ENCODE peak calls at places on chromosomes 12 and 14, in ten cellular contexts. N, B, F, J, I, X, Z, P, M and O are unnamed samples.

GRCh38 chr12:76636141-76636692 is 76.6 kb upstream of the OSBPL8 start:
- DNase-seq in N (no peak), B (no peak), F (no peak), J (no peak), I (no peak), X (no peak), Z (peak; percentile 39), P (no peak), M (peak; percentile 59), O (peak; percentile 55)

GRCh38 chr12:95996034-95996658 is at the start of gene HAL:
- DNase-seq in N (no peak), B (no peak), F (peak; percentile 67), J (no peak), I (no peak), X (no peak), Z (no peak), P (no peak), M (no peak), O (peak; percentile 4)

GRCh38 chr12:128693115-128693514 is 130.6 kb downstream of the SLC15A4 start:
- DNase-seq in N (no peak), B (no peak), F (no peak), J (no peak), I (no peak), X (no peak), Z (no peak), P (no peak), M (no peak), O (no peak)

GRCh38 chr12:14638066-14638465 is 58.3 kb downstream of the GUCY2C start:
- DNase-seq in N (no peak), B (no peak), F (no peak), J (no peak), I (no peak), X (no peak), Z (no peak), P (no peak), M (no peak), O (no peak)

GRCh38 chr14:91369628-91370445 is 47.8 kb downstream of the CCDC88C start:
- DNase-seq in N (peak; percentile 88), B (no peak), F (no peak), J (no peak), I (peak; percentile 61), X (no peak), Z (no peak), P (no peak), M (no peak), O (no peak)

GRCh38 chr12:127241056-127241830 is 1025.7 kb upstream of the TMEM132C start:
- DNase-seq in N (no peak), B (no peak), F (no peak), J (no peak), I (no peak), X (no peak), Z (no peak), P (no peak), M (peak; percentile 16), O (peak; percentile 28)

GRCh38 chr12:1574863-1575254 is 19.5 kb downstream of the FBXL14 start:
- DNase-seq in N (no peak), B (no peak), F (no peak), J (no peak), I (no peak), X (no peak), Z (peak; percentile 61), P (no peak), M (peak; percentile 31), O (no peak)

GRCh38 chr14:31449971-31450610 is 7.2 kb downstream of the DTD2 start:
- DNase-seq in N (no peak), B (no peak), F (no peak), J (no peak), I (no peak), X (no peak), Z (peak; percentile 59), P (peak; percentile 27), M (peak; percentile 76), O (peak; percentile 50)

GRCh38 chr12:118120579-118121363 is 15.2 kb upstream of the PEBP1 start:
- DNase-seq in N (peak; percentile 87), B (peak; percentile 16), F (peak; percentile 83), J (peak; percentile 42), I (peak; percentile 62), X (peak; percentile 58), Z (peak; percentile 65), P (peak; percentile 39), M (peak; percentile 85), O (peak; percentile 71)

GRCh38 chr12:11719678-11720099 is 70.2 kb downstream of the ETV6 start:
- DNase-seq in N (peak; percentile 76), B (no peak), F (peak; percentile 81), J (no peak), I (peak; percentile 40), X (peak; percentile 24), Z (peak; percentile 94), P (peak; percentile 91), M (peak; percentile 92), O (peak; percentile 97)

GRCh38 chr12:126936181-126936851 is 1330.7 kb upstream of the TMEM132C start:
- DNase-seq in N (no peak), B (no peak), F (no peak), J (no peak), I (peak; percentile 1), X (peak; percentile 30), Z (peak; percentile 3), P (no peak), M (no peak), O (no peak)

GRCh38 chr14:94019329-94019728 is 6.8 kb upstream of the OTUB2 start:
- DNase-seq in N (no peak), B (no peak), F (no peak), J (no peak), I (no peak), X (no peak), Z (no peak), P (no peak), M (no peak), O (no peak)

GRCh38 chr12:56029666-56030293 is 8.9 kb downstream of the IKZF4 start:
- DNase-seq in N (peak; percentile 76), B (no peak), F (no peak), J (no peak), I (peak; percentile 38), X (peak; percentile 7), Z (peak; percentile 59), P (peak; percentile 61), M (peak; percentile 78), O (peak; percentile 66)

GRCh38 chr12:58051378-58051777 is 110.0 kb downstream of the ATP23 start:
- DNase-seq in N (no peak), B (no peak), F (no peak), J (no peak), I (no peak), X (no peak), Z (no peak), P (no peak), M (no peak), O (no peak)

GRCh38 chr14:58947816-58948440 is 240.5 kb upstream of the DAAM1 start:
- DNase-seq in N (no peak), B (no peak), F (no peak), J (no peak), I (no peak), X (no peak), Z (peak; percentile 22), P (no peak), M (peak; percentile 30), O (no peak)

GRCh38 chr12:33614630-33615029 is 175.0 kb upstream of the SYT10 start:
- DNase-seq in N (no peak), B (no peak), F (no peak), J (no peak), I (no peak), X (no peak), Z (no peak), P (no peak), M (no peak), O (no peak)

GRCh38 chr14:93984987-93985410 is 8.6 kb upstream of the ASB2 start:
- DNase-seq in N (no peak), B (no peak), F (no peak), J (no peak), I (no peak), X (no peak), Z (peak; percentile 70), P (peak; percentile 36), M (peak; percentile 92), O (peak; percentile 88)

GRCh38 chr12:52074006-52074405 is 4.2 kb downstream of the ATG101 start:
- DNase-seq in N (no peak), B (no peak), F (no peak), J (no peak), I (no peak), X (no peak), Z (peak; percentile 70), P (no peak), M (peak; percentile 89), O (no peak)

GRCh38 chr12:133202493-133203343 is 21.4 kb downstream of the ZNF268 start:
- DNase-seq in N (no peak), B (no peak), F (no peak), J (no peak), I (no peak), X (no peak), Z (peak; percentile 20), P (no peak), M (peak; percentile 21), O (peak; percentile 7)

GRCh38 chr14:24430682-24431568 is 1.2 kb downstream of the KHNYN start:
- DNase-seq in N (peak; percentile 90), B (peak; percentile 48), F (peak; percentile 67), J (no peak), I (peak; percentile 74), X (no peak), Z (peak; percentile 40), P (no peak), M (peak; percentile 76), O (peak; percentile 60)

GRCh38 chr14:85531141-85531593 is 1.2 kb downstream of the FLRT2 start:
- DNase-seq in N (no peak), B (no peak), F (peak; percentile 67), J (no peak), I (no peak), X (no peak), Z (peak; percentile 79), P (no peak), M (peak; percentile 88), O (peak; percentile 89)